ENCODE peak calls at places on chromosomes 4 and X, in seven cellular contexts. B is NCI-H1436; R is AG08396; M is CD4-positive, alpha-beta memory T cell; I is hepatic stellate cell; V is neural progenitor cell; H is bronchial epithelial cell. Y is an unnamed sample.

GRCh38 chr4:48124870-48125269 is 9.2 kb downstream of the TXK start:
- DNase-seq in B (no peak), H (no peak), M (no peak), V (no peak), I (no peak), R (no peak), Y (no peak)

GRCh38 chr4:140807491-140808257 is 51.5 kb upstream of the TBC1D9 start:
- DNase-seq in M (no peak), R (peak), I (peak), B (no peak), V (no peak), H (no peak), Y (no peak)

GRCh38 chrX:139759637-139760036 is 51.7 kb upstream of the MCF2 start:
- DNase-seq in H (peak), R (peak), V (peak), I (no peak), B (peak), M (no peak), Y (peak)

GRCh38 chr4:180832086-180832485 is 1411.1 kb upstream of the TENM3 start:
- DNase-seq in M (no peak), R (no peak), V (peak), H (peak), I (no peak), B (no peak), Y (peak)

GRCh38 chr4:93396274-93396673 is 432.3 kb upstream of the ATOH1 start:
- DNase-seq in I (no peak), M (no peak), V (no peak), B (no peak), R (no peak), H (peak), Y (peak)

GRCh38 chrX:140087865-140088264 is 122.5 kb upstream of the CXorf66 start:
- DNase-seq in V (peak), B (no peak), H (no peak), R (no peak), M (no peak), I (no peak), Y (no peak)

GRCh38 chrX:22389544-22390243 is 117.0 kb downstream of the CBLL2 start:
- DNase-seq in V (no peak), B (no peak), R (peak), H (peak), I (peak), M (no peak), Y (no peak)

GRCh38 chr4:145679991-145680455 is at the start of gene C4orf51:
- DNase-seq in V (no peak), M (no peak), R (peak), H (peak), I (peak), B (no peak), Y (peak)

GRCh38 chr4:137700072-137700471 is 167.8 kb upstream of the PCDH18 start:
- DNase-seq in M (no peak), I (peak), R (no peak), V (no peak), B (no peak), H (no peak), Y (no peak)

GRCh38 chr4:149521611-149522010 is 294.0 kb downstream of the IQCM start:
- DNase-seq in V (peak), I (no peak), H (peak), M (no peak), B (no peak), R (no peak), Y (no peak)

GRCh38 chr4:56910172-56910967 is 2.7 kb downstream of the REST start:
- DNase-seq in V (peak), R (no peak), B (no peak), M (no peak), I (no peak), H (no peak), Y (no peak)

GRCh38 chr4:48831532-48832015 is 686 bp downstream of the OCIAD1 start:
- DNase-seq in B (peak), I (peak), M (no peak), V (no peak), R (no peak), H (peak), Y (peak)

GRCh38 chr4:40164459-40164858 is 32.4 kb upstream of the RHOH start:
- DNase-seq in I (no peak), R (no peak), B (no peak), M (no peak), H (no peak), V (no peak), Y (no peak)

GRCh38 chr4:1512738-1513660 is 106.8 kb upstream of the NKX1-1 start:
- DNase-seq in H (no peak), B (no peak), V (peak), I (no peak), R (peak), M (no peak), Y (peak)

GRCh38 chr4:819401-820229 is 6.3 kb downstream of the CPLX1 start:
- DNase-seq in M (no peak), H (no peak), R (no peak), V (no peak), I (no peak), B (no peak), Y (no peak)

Y was measured in DMS53.